ENCODE peak calls at places on chromosome 9, in four cellular contexts. One of them, this sample, is unnamed. For H3K9me3, the result is how much of the 10 kb centered on the place peaks cover.

GRCh38 chr9:83000765-83001164 is 62.2 kb downstream of the RASEF start:
- DNase-seq in IMR-90: no peak
- DNase-seq in trophoblast cell: no peak
- DNase-seq in H1: no peak
- DNase-seq in this sample: no peak

GRCh38 chr9:129402931-129403742 is 217.8 kb downstream of the C9orf50 start:
- DNase-seq in IMR-90: no peak
- DNase-seq in trophoblast cell: no peak
- DNase-seq in H1: no peak
- DNase-seq in this sample: no peak

GRCh38 chr9:93576296-93577044 is at the start of gene PHF2:
- DNase-seq in IMR-90: no peak
- DNase-seq in trophoblast cell: no peak
- DNase-seq in H1: no peak
- DNase-seq in this sample: no peak

GRCh38 chr9:110538169-110538568 is 41.4 kb downstream of the SVEP1 start:
- DNase-seq in IMR-90: peak
- DNase-seq in trophoblast cell: no peak
- DNase-seq in H1: no peak
- DNase-seq in this sample: no peak

GRCh38 chr9:5910413-5911057 is 19.8 kb downstream of the MLANA start:
- DNase-seq in IMR-90: no peak
- DNase-seq in trophoblast cell: no peak
- DNase-seq in H1: no peak
- DNase-seq in this sample: no peak

GRCh38 chr9:7130421-7130820 is 372.6 kb downstream of the KDM4C start:
- DNase-seq in IMR-90: no peak
- DNase-seq in trophoblast cell: no peak
- DNase-seq in H1: no peak
- DNase-seq in this sample: no peak

GRCh38 chr9:14412778-14413177 is 98.8 kb upstream of the NFIB start:
- DNase-seq in IMR-90: no peak
- DNase-seq in trophoblast cell: no peak
- DNase-seq in H1: no peak
- DNase-seq in this sample: no peak

GRCh38 chr9:72352911-72353388 is 12.1 kb downstream of the ZFAND5 start:
- DNase-seq in IMR-90: peak
- DNase-seq in trophoblast cell: no peak
- DNase-seq in H1: no peak
- DNase-seq in this sample: no peak

GRCh38 chr9:131298816-131299215 is 9.3 kb downstream of the PLPP7 start:
- DNase-seq in IMR-90: no peak
- DNase-seq in trophoblast cell: no peak
- DNase-seq in H1: no peak
- DNase-seq in this sample: no peak

GRCh38 chr9:112029921-112030444 is 133.4 kb downstream of the UGCG start:
- DNase-seq in IMR-90: peak
- DNase-seq in trophoblast cell: peak
- DNase-seq in H1: no peak
- DNase-seq in this sample: no peak

GRCh38 chr9:124105266-124105665 is 93.7 kb downstream of the LHX2 start:
- DNase-seq in IMR-90: no peak
- DNase-seq in trophoblast cell: no peak
- DNase-seq in H1: no peak
- DNase-seq in this sample: no peak

GRCh38 chr9:118446962-118447490 is 742.8 kb downstream of the TLR4 start:
- DNase-seq in IMR-90: no peak
- DNase-seq in trophoblast cell: no peak
- DNase-seq in H1: no peak
- DNase-seq in this sample: no peak

GRCh38 chr9:86721843-86722705 is 225.2 kb downstream of the GAS1 start:
- DNase-seq in IMR-90: peak
- DNase-seq in trophoblast cell: peak
- DNase-seq in H1: no peak
- DNase-seq in this sample: no peak

GRCh38 chr9:112620353-112620752 is 97.6 kb downstream of the INIP start:
- DNase-seq in IMR-90: no peak
- DNase-seq in trophoblast cell: no peak
- DNase-seq in H1: no peak
- DNase-seq in this sample: no peak

GRCh38 chr9:83588256-83588655 is 34.7 kb upstream of the IDNK start:
- DNase-seq in IMR-90: no peak
- DNase-seq in trophoblast cell: no peak
- DNase-seq in H1: no peak
- DNase-seq in this sample: no peak

GRCh38 chr9:91433180-91433579 is 9.5 kb upstream of the NFIL3 start:
- DNase-seq in IMR-90: peak
- DNase-seq in trophoblast cell: peak
- DNase-seq in H1: no peak
- DNase-seq in this sample: no peak

GRCh38 chr9:69265891-69266290 is 59.1 kb upstream of the ENTREP1 start:
- DNase-seq in IMR-90: peak
- DNase-seq in trophoblast cell: no peak
- DNase-seq in H1: no peak
- DNase-seq in this sample: no peak

GRCh38 chr9:129253820-129254381 is 75.8 kb upstream of the IER5L start:
- DNase-seq in IMR-90: no peak
- DNase-seq in trophoblast cell: no peak
- DNase-seq in H1: no peak
- DNase-seq in this sample: no peak

GRCh38 chr9:118170032-118170955 is 466.1 kb downstream of the TLR4 start:
- DNase-seq in IMR-90: no peak
- DNase-seq in trophoblast cell: peak
- DNase-seq in H1: peak
- DNase-seq in this sample: peak

GRCh38 chr9:98081477-98082219 is 25.1 kb downstream of the NANS start:
- DNase-seq in IMR-90: peak
- DNase-seq in trophoblast cell: peak
- DNase-seq in H1: no peak
- DNase-seq in this sample: no peak

GRCh38 chr9:1759901-1760300 is 255.2 kb upstream of the SMARCA2 start:
- DNase-seq in IMR-90: no peak
- DNase-seq in trophoblast cell: peak
- DNase-seq in H1: no peak
- DNase-seq in this sample: no peak

GRCh38 chr9:107727113-107727780 is 237.7 kb upstream of the KLF4 start:
- DNase-seq in IMR-90: peak
- DNase-seq in trophoblast cell: no peak
- DNase-seq in H1: no peak
- DNase-seq in this sample: no peak

GRCh38 chr9:132546148-132547051 is 36.0 kb upstream of the BARHL1 start:
- DNase-seq in IMR-90: no peak
- DNase-seq in trophoblast cell: no peak
- DNase-seq in H1: peak
- DNase-seq in this sample: peak

GRCh38 chr9:96139592-96140251 is 162.3 kb downstream of the HSD17B3 start:
- DNase-seq in IMR-90: peak
- DNase-seq in trophoblast cell: peak
- DNase-seq in H1: no peak
- DNase-seq in this sample: no peak

GRCh38 chr9:128097156-128098016 is 29.4 kb downstream of the SLC25A25 start:
- DNase-seq in IMR-90: no peak
- DNase-seq in trophoblast cell: no peak
- DNase-seq in H1: no peak
- DNase-seq in this sample: no peak
- H3K9me3 ChIP-seq in IMR-90: under half
- H3K9me3 ChIP-seq in trophoblast cell: under half
- H3K9me3 ChIP-seq in H1: under half
- H3K9me3 ChIP-seq in this sample: under half

GRCh38 chr9:8255852-8256251 is 456.3 kb upstream of the DMAC1 start:
- DNase-seq in IMR-90: no peak
- DNase-seq in trophoblast cell: no peak
- DNase-seq in H1: no peak
- DNase-seq in this sample: no peak
- H3K18ac ChIP-seq in IMR-90: no peak
- H3K18ac ChIP-seq in trophoblast cell: no peak
- H3K18ac ChIP-seq in H1: no peak
- H3K18ac ChIP-seq in this sample: no peak

GRCh38 chr9:136545065-136545965 is 533 bp downstream of the NOTCH1 start:
- DNase-seq in IMR-90: no peak
- DNase-seq in trophoblast cell: no peak
- DNase-seq in H1: no peak
- DNase-seq in this sample: no peak

GRCh38 chr9:136547508-136548215 is 1.8 kb upstream of the NOTCH1 start:
- DNase-seq in IMR-90: no peak
- DNase-seq in trophoblast cell: no peak
- DNase-seq in H1: no peak
- DNase-seq in this sample: no peak

GRCh38 chr9:136546697-136547481 is 1.0 kb upstream of the NOTCH1 start:
- DNase-seq in IMR-90: peak
- DNase-seq in trophoblast cell: no peak
- DNase-seq in H1: peak
- DNase-seq in this sample: no peak

GRCh38 chr9:136544549-136545064 is 1.2 kb downstream of the NOTCH1 start:
- DNase-seq in IMR-90: no peak
- DNase-seq in trophoblast cell: no peak
- DNase-seq in H1: no peak
- DNase-seq in this sample: no peak

GRCh38 chr9:136545966-136546696 is at the start of gene NOTCH1:
- DNase-seq in IMR-90: peak
- DNase-seq in trophoblast cell: peak
- DNase-seq in H1: peak
- DNase-seq in this sample: peak
- H3K23ac ChIP-seq in IMR-90: peak
- H3K23ac ChIP-seq in trophoblast cell: no peak
- H3K23ac ChIP-seq in H1: no peak
- H3K23ac ChIP-seq in this sample: peak

DNA sequence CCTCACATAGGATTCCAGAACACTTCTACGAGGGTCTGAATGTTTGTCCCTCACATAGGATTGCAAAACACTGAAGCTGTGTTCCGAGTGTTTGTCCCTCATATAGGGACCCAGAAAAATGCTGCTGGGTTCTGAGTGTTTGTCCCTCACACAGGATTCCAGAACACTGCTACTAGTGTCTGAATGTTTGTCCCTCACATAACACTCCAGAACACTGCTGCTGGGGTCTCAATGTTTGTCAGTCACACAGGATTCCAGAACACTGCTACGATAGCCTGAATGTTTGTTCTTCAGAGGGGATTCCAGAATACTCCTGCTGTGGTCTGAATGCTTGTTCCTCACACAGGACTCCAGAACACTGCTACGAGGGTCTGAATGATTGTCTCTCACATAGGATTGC is 218.7 kb downstream of the FOXD4L6 start:
- DNase-seq in IMR-90: no peak
- DNase-seq in trophoblast cell: no peak
- DNase-seq in H1: peak
- DNase-seq in this sample: no peak
- H3K9me3 ChIP-seq in IMR-90: half or more
- H3K9me3 ChIP-seq in trophoblast cell: under half
- H3K9me3 ChIP-seq in H1: half or more
- H3K9me3 ChIP-seq in this sample: under half

GRCh38 chr9:115941561-115942315 is 211.9 kb upstream of the PAPPA start:
- DNase-seq in IMR-90: peak
- DNase-seq in trophoblast cell: peak
- DNase-seq in H1: no peak
- DNase-seq in this sample: no peak
- H3K18ac ChIP-seq in IMR-90: peak
- H3K18ac ChIP-seq in trophoblast cell: no peak
- H3K18ac ChIP-seq in H1: no peak
- H3K18ac ChIP-seq in this sample: no peak

GRCh38 chr9:74498616-74499095 is 1.5 kb downstream of the RORB start:
- DNase-seq in IMR-90: no peak
- DNase-seq in trophoblast cell: no peak
- DNase-seq in H1: peak
- DNase-seq in this sample: peak

GRCh38 chr9:74497750-74498615 is 848 bp downstream of the RORB start:
- DNase-seq in IMR-90: no peak
- DNase-seq in trophoblast cell: no peak
- DNase-seq in H1: peak
- DNase-seq in this sample: peak

GRCh38 chr9:74499111-74499601 is 2.0 kb downstream of the RORB start:
- DNase-seq in IMR-90: no peak
- DNase-seq in trophoblast cell: no peak
- DNase-seq in H1: peak
- DNase-seq in this sample: peak

GRCh38 chr9:74500584-74500924 is 3.4 kb downstream of the RORB start:
- DNase-seq in IMR-90: no peak
- DNase-seq in trophoblast cell: no peak
- DNase-seq in H1: peak
- DNase-seq in this sample: peak

GRCh38 chr9:74499770-74500583 is 2.8 kb downstream of the RORB start:
- DNase-seq in IMR-90: no peak
- DNase-seq in trophoblast cell: no peak
- DNase-seq in H1: peak
- DNase-seq in this sample: peak
- H3K23ac ChIP-seq in IMR-90: no peak
- H3K23ac ChIP-seq in trophoblast cell: no peak
- H3K23ac ChIP-seq in H1: no peak
- H3K23ac ChIP-seq in this sample: no peak

DNA sequence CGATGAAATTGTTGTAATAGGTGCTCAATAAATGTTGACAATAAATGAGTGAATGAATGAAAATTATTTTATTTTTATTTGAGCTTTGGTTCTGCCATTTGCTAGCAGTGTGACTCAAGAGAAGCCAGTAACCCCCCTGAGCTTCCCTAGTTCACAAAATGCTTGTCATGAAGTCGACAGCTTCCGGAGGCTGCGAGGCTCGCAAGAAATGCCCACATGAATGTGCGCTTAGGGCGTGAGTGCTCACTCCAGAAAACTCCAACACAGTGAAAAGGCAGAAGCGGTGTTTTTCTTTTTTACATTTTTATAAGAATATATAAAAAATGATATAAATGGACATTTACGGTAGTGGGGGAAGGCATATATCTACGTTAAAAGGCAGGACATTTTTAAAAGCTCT is 26.5 kb downstream of the CDKN2A start:
- DNase-seq in IMR-90: no peak
- DNase-seq in trophoblast cell: no peak
- DNase-seq in H1: no peak
- DNase-seq in this sample: no peak
- H3K9me3 ChIP-seq in IMR-90: under half
- H3K9me3 ChIP-seq in trophoblast cell: under half
- H3K9me3 ChIP-seq in H1: under half
- H3K9me3 ChIP-seq in this sample: under half

DNA sequence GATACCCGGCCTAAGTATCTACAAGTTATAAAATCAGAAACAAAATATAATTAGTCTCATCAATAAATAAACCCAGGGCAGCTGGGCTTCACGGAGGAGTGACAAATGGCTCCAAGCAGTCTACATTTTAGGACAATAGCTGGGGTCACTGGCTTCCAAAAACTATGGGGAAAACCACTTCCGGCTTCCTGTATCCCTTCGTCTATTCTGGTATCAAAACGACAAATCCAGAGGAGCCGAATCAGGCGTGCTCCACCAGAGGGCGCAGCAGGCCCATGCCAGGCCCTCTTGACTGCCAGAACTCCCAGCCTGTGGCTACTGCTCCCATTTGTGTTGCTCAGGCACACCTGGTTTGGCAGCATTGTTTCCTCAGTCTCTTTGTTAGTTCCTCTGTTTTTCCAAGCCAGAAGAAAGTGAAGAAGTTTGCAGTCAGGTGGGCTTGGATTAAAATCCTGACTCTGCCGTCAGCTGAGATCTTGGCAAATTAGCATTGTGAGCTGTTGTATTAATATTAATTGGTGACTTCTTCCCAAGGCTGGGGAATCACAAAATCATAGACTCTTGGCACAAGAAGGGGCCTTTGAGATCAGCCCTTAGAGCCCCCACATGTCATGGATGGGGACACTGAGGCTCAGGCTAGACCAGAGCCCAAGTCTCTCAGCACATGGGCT is 11.6 kb upstream of the RAB14 start:
- DNase-seq in IMR-90: peak
- DNase-seq in trophoblast cell: peak
- DNase-seq in H1: peak
- DNase-seq in this sample: peak
- H3K18ac ChIP-seq in IMR-90: peak
- H3K18ac ChIP-seq in trophoblast cell: no peak
- H3K18ac ChIP-seq in H1: no peak
- H3K18ac ChIP-seq in this sample: no peak